ENCODE peak calls at places on chromosomes 7 and 10, in ten cellular contexts. T is psoas muscle, I is T-helper 2 cell, S is GM03348, U is lower leg skin, A is head of caudate nucleus, P is HL-60, C is AG09319, E is T-helper 9 cell, F is cardiac fibroblast. Y is an unnamed sample.

GRCh38 chr10:6005856-6006390 is 28.6 kb upstream of the IL15RA start:
- DNase-seq in P (no peak), I (no peak), E (no peak), F (no peak), S (no peak), A (no peak), T (no peak), U (peak), C (no peak), Y (no peak)

GRCh38 chr7:157805716-157806115 is 468.9 kb downstream of the DNAJB6 start:
- DNase-seq in P (no peak), I (no peak), C (no peak), U (no peak), E (no peak), A (no peak), F (no peak), T (peak), S (no peak), Y (no peak)

GRCh38 chr7:24943096-24943948 is 36.7 kb downstream of the OSBPL3 start:
- DNase-seq in S (no peak), P (no peak), U (no peak), A (no peak), E (no peak), F (no peak), C (no peak), I (no peak), T (no peak), Y (no peak)

GRCh38 chr7:33981221-33981620 is 75.9 kb downstream of the BMPER start:
- DNase-seq in I (no peak), E (no peak), C (no peak), T (no peak), U (no peak), S (peak), A (no peak), P (no peak), F (no peak), Y (no peak)

GRCh38 chr10:71984126-71984797 is 20.1 kb downstream of the CHST3 start:
- DNase-seq in T (no peak), U (no peak), S (no peak), A (no peak), C (no peak), E (no peak), F (no peak), I (no peak), P (no peak), Y (no peak)

GRCh38 chr7:135979674-135980660 is 2.8 kb upstream of the MTPN start:
- DNase-seq in U (no peak), P (no peak), T (no peak), A (no peak), E (no peak), F (peak), S (no peak), I (no peak), C (no peak), Y (no peak)

GRCh38 chr7:57423768-57424167 is 26.2 kb upstream of the ZNF716 start:
- DNase-seq in S (no peak), A (no peak), T (no peak), I (no peak), F (no peak), U (no peak), E (no peak), P (no peak), C (no peak), Y (no peak)

GRCh38 chr10:67863094-67863493 is 21.4 kb upstream of the SIRT1 start:
- DNase-seq in P (no peak), A (no peak), S (no peak), E (no peak), F (no peak), T (no peak), U (no peak), C (no peak), I (no peak), Y (no peak)

GRCh38 chr10:103232772-103233488 is 12.8 kb upstream of the RPEL1 start:
- DNase-seq in C (no peak), U (no peak), T (no peak), I (no peak), P (peak), S (no peak), F (peak), A (no peak), E (no peak), Y (no peak)

GRCh38 chr10:14507156-14507555 is 176.4 kb upstream of the FRMD4A start:
- DNase-seq in C (no peak), E (peak), S (no peak), I (no peak), U (no peak), P (no peak), T (no peak), A (no peak), F (no peak), Y (peak)

GRCh38 chr7:130897515-130898419 is 163.8 kb upstream of the KLF14 start:
- DNase-seq in U (no peak), I (no peak), S (no peak), C (no peak), F (no peak), P (no peak), T (no peak), E (no peak), A (no peak), Y (no peak)

GRCh38 chr10:5242585-5242984 is 45.9 kb downstream of the AKR1C4 start:
- DNase-seq in A (no peak), U (no peak), F (no peak), P (no peak), E (no peak), I (no peak), S (no peak), C (no peak), T (no peak), Y (no peak)

GRCh38 chr10:87635498-87636312 is 24.0 kb upstream of the PAPSS2 start:
- DNase-seq in E (no peak), S (peak), A (no peak), T (no peak), P (peak), I (no peak), C (no peak), F (peak), U (no peak), Y (no peak)

GRCh38 chr7:41885078-41885477 is 182.2 kb upstream of the INHBA start:
- DNase-seq in A (no peak), I (no peak), T (no peak), E (no peak), U (no peak), F (peak), P (no peak), S (peak), C (no peak), Y (no peak)

GRCh38 chr7:135811513-135811912 is 62.9 kb upstream of the FAM180A start:
- DNase-seq in E (no peak), I (no peak), F (no peak), A (no peak), P (no peak), U (no peak), T (no peak), C (no peak), S (no peak), Y (no peak)

GRCh38 chr7:134593530-134594392 is 44.9 kb downstream of the AKR1B15 start:
- DNase-seq in F (peak), C (peak), T (peak), A (peak), S (peak), U (no peak), I (no peak), E (no peak), P (peak), Y (no peak)

GRCh38 chr10:76050291-76050625 is 618.8 kb downstream of the LRMDA start:
- DNase-seq in F (no peak), P (no peak), T (no peak), I (no peak), A (no peak), E (no peak), C (no peak), U (no peak), S (no peak), Y (no peak)

Y was measured in CD8-positive, alpha-beta T cell.